ENCODE peak calls at places on chromosomes 5 and 9, in ten cellular contexts. E is K562, W is left cardiac atrium, O is T-helper 1 cell, J is chondrocyte, P is GM23248, B is H9, F is aorta, U is heart right ventricle, S is HCEC 1CT. Z is an unnamed sample.

GRCh38 chr9:13279284-13280162 is at the start of gene MPDZ:
- DNase-seq in S (peak), J (no peak), P (peak), U (peak), B (peak), W (peak), O (no peak), E (peak), F (peak), Z (peak)

GRCh38 chr9:69293186-69293585 is 31.8 kb upstream of the ENTREP1 start:
- DNase-seq in J (no peak), W (no peak), P (no peak), O (no peak), E (no peak), S (no peak), F (no peak), B (no peak), U (no peak), Z (no peak)

GRCh38 chr5:119343766-119344165 is 12.1 kb upstream of the TNFAIP8 start:
- DNase-seq in E (no peak), J (no peak), O (no peak), U (no peak), W (no peak), S (peak), P (no peak), F (no peak), B (no peak), Z (peak)

GRCh38 chr5:161544350-161544765 is 2.2 kb downstream of the GABRB2 start:
- DNase-seq in B (peak), J (no peak), U (no peak), S (peak), P (peak), W (peak), O (no peak), F (peak), E (peak), Z (no peak)

GRCh38 chr5:95730730-95731570 is at the start of gene RHOBTB3:
- DNase-seq in B (peak), S (peak), F (peak), O (peak), U (peak), E (peak), W (peak), P (peak), J (peak), Z (peak)

GRCh38 chr9:316382-316965 is 101.8 kb downstream of the DOCK8 start:
- DNase-seq in S (no peak), W (no peak), P (no peak), U (no peak), O (no peak), F (no peak), J (no peak), E (no peak), B (no peak), Z (no peak)

GRCh38 chr5:173845321-173845720 is 42.8 kb upstream of the CPEB4 start:
- DNase-seq in S (no peak), J (no peak), P (no peak), E (no peak), W (no peak), B (no peak), F (no peak), O (no peak), U (no peak), Z (no peak)

GRCh38 chr9:91038483-91039124 is 237.0 kb downstream of the SYK start:
- DNase-seq in W (no peak), F (no peak), P (no peak), O (no peak), J (peak), U (no peak), B (no peak), E (no peak), S (no peak), Z (no peak)

GRCh38 chr5:31934156-31934555 is 240.0 kb downstream of the GOLPH3 start:
- DNase-seq in W (no peak), J (no peak), O (no peak), B (no peak), P (no peak), U (no peak), E (no peak), F (no peak), S (no peak), Z (no peak)

Z was measured in smooth muscle cell of the brain vasculature.